ENCODE peak calls at places on chromosomes 7 and 10, in seven cellular contexts. D is endodermal cell; M is cardiac muscle cell; Y is MG63; E is CD4-positive, alpha-beta T cell; I is trophoblast cell; F is colonic mucosa. H is an unnamed sample. For H3K9me3, the result is how much of the 10 kb centered on the place peaks cover.

GRCh38 chr7:149097088-149097487 is 6.6 kb upstream of the ZNF786 start:
- DNase-seq in D (peak), M (no peak), Y (no peak), E (no peak), I (no peak), F (no peak), H (no peak)

GRCh38 chr10:124338276-124338915 is 80.3 kb downstream of the OAT start:
- DNase-seq in D (no peak), M (no peak), Y (no peak), E (no peak), I (no peak), F (no peak), H (no peak)

GRCh38 chr7:20791523-20791879 is 4.8 kb upstream of the SP8 start:
- DNase-seq in D (no peak), M (no peak), Y (no peak), E (no peak), I (no peak), F (no peak), H (no peak)

GRCh38 chr10:14382022-14382421 is 51.3 kb upstream of the FRMD4A start:
- DNase-seq in D (no peak), M (no peak), Y (no peak), E (peak), I (no peak), F (no peak), H (no peak)

GRCh38 chr7:158655931-158656441 is 48.6 kb downstream of the NCAPG2 start:
- DNase-seq in D (no peak), M (no peak), Y (no peak), E (no peak), I (no peak), F (no peak), H (no peak)

GRCh38 chr7:22900784-22901183 is 78.1 kb upstream of the TOMM7 start:
- DNase-seq in D (no peak), M (no peak), Y (no peak), E (no peak), I (no peak), F (no peak), H (no peak)

GRCh38 chr10:5776150-5776880 is 36.9 kb downstream of the GDI2 start:
- DNase-seq in D (peak), M (peak), Y (no peak), E (no peak), I (no peak), F (no peak), H (no peak)

GRCh38 chr10:119867317-119867716 is 5.3 kb downstream of the MCMBP start:
- DNase-seq in D (no peak), M (no peak), Y (no peak), E (no peak), I (no peak), F (no peak), H (no peak)

GRCh38 chr7:94422136-94422535 is 27.4 kb downstream of the COL1A2 start:
- DNase-seq in D (no peak), M (no peak), Y (no peak), E (no peak), I (no peak), F (no peak), H (no peak)

GRCh38 chr10:69890065-69890831 is 88.5 kb downstream of the COL13A1 start:
- DNase-seq in D (no peak), M (no peak), Y (no peak), E (no peak), I (no peak), F (peak), H (peak)

GRCh38 chr7:112422842-112423496 is 27.3 kb upstream of the IFRD1 start:
- DNase-seq in D (peak), M (peak), Y (peak), E (no peak), I (peak), F (peak), H (no peak)

GRCh38 chr7:26718063-26718462 is 146.3 kb downstream of the SKAP2 start:
- DNase-seq in D (no peak), M (no peak), Y (no peak), E (no peak), I (no peak), F (no peak), H (no peak)

GRCh38 chr7:91149518-91149917 is 114.7 kb upstream of the FZD1 start:
- DNase-seq in D (no peak), M (no peak), Y (no peak), E (no peak), I (no peak), F (no peak), H (no peak)

GRCh38 chr10:62681211-62681940 is 123.1 kb upstream of the ADO start:
- DNase-seq in D (peak), M (peak), Y (no peak), E (peak), I (peak), F (no peak), H (peak)

GRCh38 chr7:155702616-155703015 is 58.2 kb downstream of the RBM33 start:
- DNase-seq in D (no peak), M (no peak), Y (no peak), E (no peak), I (no peak), F (no peak), H (no peak)

GRCh38 chr7:50314778-50315177 is 10.3 kb downstream of the IKZF1 start:
- DNase-seq in D (peak), M (no peak), Y (no peak), E (no peak), I (no peak), F (no peak), H (no peak)

GRCh38 chr7:133344275-133344674 is 91.4 kb downstream of the EXOC4 start:
- DNase-seq in D (no peak), M (peak), Y (no peak), E (no peak), I (no peak), F (no peak), H (no peak)

GRCh38 chr10:7033031-7033430 is 377.8 kb downstream of the SFMBT2 start:
- DNase-seq in D (no peak), M (no peak), Y (no peak), E (no peak), I (no peak), F (no peak), H (no peak)

GRCh38 chr10:18113881-18114280 is 26.3 kb upstream of the CACNB2 start:
- DNase-seq in D (no peak), M (no peak), Y (no peak), E (no peak), I (no peak), F (no peak), H (no peak)

GRCh38 chr7:143882611-143883078 is 19.3 kb downstream of the TCAF1 start:
- DNase-seq in D (peak), M (peak), Y (peak), E (no peak), I (no peak), F (peak), H (peak)

GRCh38 chr7:28759373-28760013 is 198.6 kb downstream of the TRIL start:
- DNase-seq in D (no peak), M (no peak), Y (peak), E (no peak), I (peak), F (no peak), H (no peak)

GRCh38 chr10:63798599-63799498 is 277.6 kb downstream of the REEP3 start:
- DNase-seq in D (no peak), M (peak), Y (peak), E (no peak), I (no peak), F (peak), H (peak)

GRCh38 chr7:130417215-130417614 is 23.6 kb downstream of the CEP41 start:
- DNase-seq in D (no peak), M (peak), Y (no peak), E (no peak), I (no peak), F (no peak), H (no peak)

GRCh38 chr7:32336726-32337125 is 153.5 kb downstream of the LSM5 start:
- DNase-seq in D (no peak), M (no peak), Y (no peak), E (no peak), I (no peak), F (no peak), H (no peak)

GRCh38 chr7:50669890-50670289 is 104.7 kb upstream of the DDC start:
- DNase-seq in D (no peak), M (no peak), Y (no peak), E (no peak), I (no peak), F (no peak), H (no peak)

GRCh38 chr7:12422449-12423320 is 19.0 kb upstream of the VWDE start:
- DNase-seq in D (no peak), M (no peak), Y (no peak), E (no peak), I (no peak), F (no peak), H (no peak)

GRCh38 chr7:77464589-77464988 is 48.4 kb upstream of the GSAP start:
- DNase-seq in D (no peak), M (no peak), Y (no peak), E (no peak), I (no peak), F (no peak), H (no peak)

GRCh38 chr7:93043393-93043985 is 74.3 kb downstream of the SAMD9 start:
- DNase-seq in D (peak), M (peak), Y (peak), E (no peak), I (no peak), F (no peak), H (no peak)

GRCh38 chr7:44580945-44581344 is 1.1 kb downstream of the TMED4 start:
- DNase-seq in D (no peak), M (no peak), Y (no peak), E (no peak), I (peak), F (peak), H (peak)

GRCh38 chr10:132679217-132679595 is 106.7 kb downstream of the NKX6-2 start:
- DNase-seq in D (peak), M (no peak), Y (no peak), E (no peak), I (no peak), F (no peak), H (peak)

GRCh38 chr7:151024435-151025056 is at the start of gene ATG9B:
- DNase-seq in D (no peak), M (no peak), Y (no peak), E (no peak), I (peak), F (no peak), H (no peak)

DNA sequence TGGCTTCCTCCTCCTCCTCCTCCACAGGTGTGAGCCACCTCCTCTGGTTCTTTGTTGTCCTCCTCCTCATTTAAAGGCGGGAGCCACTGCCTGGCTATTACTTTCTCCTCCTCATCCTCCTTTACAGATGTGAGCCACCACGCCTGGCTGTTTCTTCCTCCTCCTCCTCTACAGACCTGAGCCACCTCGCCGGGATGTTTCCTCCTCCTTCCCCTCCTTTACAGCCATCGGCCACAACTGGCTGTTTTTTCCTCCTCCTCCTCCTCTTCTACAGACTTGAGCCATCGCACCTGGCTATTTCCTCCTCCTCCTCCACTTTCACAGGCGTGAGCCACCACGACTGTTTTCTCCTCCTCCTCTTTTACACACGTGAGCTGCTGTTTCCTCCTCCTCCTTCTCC is 49.0 kb upstream of the ZNF479 start:
- DNase-seq in D (no peak), M (no peak), Y (no peak), E (no peak), I (no peak), F (no peak), H (no peak)
- H3K9me3 ChIP-seq in D (half or more), M (under half), Y (under half), E (under half), I (half or more), F (under half), H (half or more)

GRCh38 chr10:44190541-44190940 is 194.4 kb downstream of the CXCL12 start:
- DNase-seq in D (no peak), M (no peak), Y (no peak), E (no peak), I (no peak), F (no peak), H (no peak)
- H3K9me3 ChIP-seq in D (under half), M (under half), Y (under half), E (under half), I (under half), F (under half), H (under half)

GRCh38 chr7:57342954-57343353 is 107.0 kb upstream of the ZNF716 start:
- DNase-seq in D (no peak), M (no peak), Y (no peak), E (no peak), I (no peak), F (no peak), H (no peak)
- H3K9me3 ChIP-seq in D (half or more), M (under half), Y (under half), E (under half), I (half or more), F (under half), H (under half)

GRCh38 chr7:141704112-141704511 is 2.1 kb upstream of the DENND11 start:
- DNase-seq in D (no peak), M (no peak), Y (no peak), E (no peak), I (no peak), F (no peak), H (no peak)

GRCh38 chr7:141706394-141707064 is 1.6 kb upstream of the WEE2 start:
- DNase-seq in D (no peak), M (no peak), Y (no peak), E (no peak), I (no peak), F (no peak), H (no peak)

GRCh38 chr7:141702892-141703291 is 926 bp upstream of the DENND11 start:
- DNase-seq in D (no peak), M (no peak), Y (no peak), E (no peak), I (no peak), F (no peak), H (no peak)

GRCh38 chr7:141702047-141702567 is at the start of gene DENND11:
- DNase-seq in D (peak), M (peak), Y (peak), E (peak), I (peak), F (peak), H (peak)

DNA sequence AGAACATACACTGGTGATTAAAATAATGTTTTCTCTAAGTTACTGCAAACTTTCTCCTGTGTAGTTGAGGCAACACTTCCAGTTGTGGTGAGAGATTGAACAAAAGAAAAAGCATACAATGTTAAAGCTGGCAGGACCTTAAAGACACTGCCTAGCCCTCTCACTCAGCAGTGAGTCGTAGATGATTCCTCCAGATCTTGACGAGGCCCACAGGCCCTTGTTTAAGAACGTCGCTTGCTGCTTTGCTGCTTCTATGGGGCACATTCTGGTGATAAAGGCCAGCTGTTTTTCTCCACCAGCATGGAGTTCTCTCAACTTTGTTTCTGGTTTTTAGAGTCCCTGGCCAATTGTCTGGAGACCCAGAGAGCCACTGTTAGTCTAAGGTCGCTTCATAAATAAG is 2.8 kb upstream of the DENND11 start:
- DNase-seq in D (no peak), M (no peak), Y (peak), E (no peak), I (no peak), F (no peak), H (no peak)
- H3K9me3 ChIP-seq in D (under half), M (under half), Y (under half), E (under half), I (under half), F (under half), H (under half)

DNA sequence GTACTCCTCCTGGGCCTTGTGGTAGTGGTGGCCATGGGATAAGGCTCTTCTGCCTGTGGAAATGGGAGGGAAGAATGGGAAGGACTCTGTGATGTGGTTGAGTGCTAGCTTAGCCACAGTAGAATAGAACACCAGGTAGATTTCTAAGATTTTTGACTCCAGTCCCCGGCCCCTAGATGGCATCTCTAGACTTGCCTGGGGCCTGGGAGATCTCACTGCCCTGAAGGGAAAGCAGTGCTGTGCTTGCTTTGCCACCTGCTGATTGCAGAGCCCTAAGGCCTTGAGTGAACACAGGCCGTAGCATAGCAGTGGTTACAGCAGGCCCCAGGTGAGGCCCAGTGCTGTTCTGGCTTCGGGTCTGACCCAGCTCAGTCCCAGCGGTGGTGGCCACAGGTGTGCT is 252.0 kb downstream of the TCF7L2 start:
- DNase-seq in D (peak), M (no peak), Y (no peak), E (no peak), I (peak), F (no peak), H (no peak)
- H3K9me3 ChIP-seq in D (under half), M (under half), Y (under half), E (under half), I (under half), F (under half), H (under half)